ENCODE peak calls at places on chromosomes 5 and 9, in seven cellular contexts. A is activated gamma-delta T cell; K is activated CD4-positive, alpha-beta T cell treated with anti-CD3 and anti-CD28 coated beads, Interleukin-2, amount 10 ng/mL, durations not matched to agents 7 days and 5 days; L is ELR; O is IMR-90; D is fibroblast of mammary gland; Q is dorsolateral prefrontal cortex. Z is an unnamed sample.

GRCh38 chr9:38445154-38446043 is 21.1 kb upstream of the IGFBPL1 start:
- DNase-seq in D (no peak), O (no peak), L (no peak), A (no peak), Q (no peak), K (no peak), Z (no peak)

GRCh38 chr9:36976371-36977030 is 57.6 kb downstream of the PAX5 start:
- DNase-seq in A (no peak), K (no peak), Q (no peak), O (no peak), D (peak), L (peak), Z (no peak)

GRCh38 chr9:14584571-14584970 is 108.7 kb downstream of the ZDHHC21 start:
- DNase-seq in L (no peak), K (no peak), A (no peak), Q (no peak), O (no peak), D (no peak), Z (no peak)

GRCh38 chr5:141328231-141328630 is 2.1 kb upstream of the PCDHGA1 start:
- DNase-seq in L (no peak), O (no peak), K (no peak), D (no peak), A (no peak), Q (no peak), Z (no peak)

GRCh38 chr5:88732181-88732633 is 150.8 kb downstream of the MEF2C start:
- DNase-seq in L (no peak), D (peak), A (no peak), K (no peak), Q (peak), O (no peak), Z (no peak)

GRCh38 chr9:69397384-69398214 is 72.6 kb downstream of the ENTREP1 start:
- DNase-seq in O (no peak), D (peak), A (no peak), K (no peak), Q (no peak), L (no peak), Z (peak)

GRCh38 chr9:83066771-83067170 is 3.8 kb upstream of the RASEF start:
- DNase-seq in Q (no peak), L (peak), A (no peak), K (no peak), D (peak), O (peak), Z (no peak)

GRCh38 chr5:89037090-89037489 is 154.1 kb upstream of the MEF2C start:
- DNase-seq in L (peak), K (no peak), A (no peak), D (no peak), O (peak), Q (no peak), Z (no peak)

GRCh38 chr9:101791938-101792337 is 53.5 kb upstream of the GRIN3A start:
- DNase-seq in L (peak), A (no peak), D (peak), K (no peak), Q (no peak), O (no peak), Z (no peak)

GRCh38 chr9:133718533-133719315 is 19.4 kb downstream of the SARDH start:
- DNase-seq in L (no peak), D (no peak), Q (no peak), O (no peak), K (no peak), A (no peak), Z (no peak)

GRCh38 chr5:179867476-179867875 is 8.9 kb upstream of the MRNIP start:
- DNase-seq in Q (no peak), L (no peak), O (no peak), D (no peak), A (no peak), K (no peak), Z (no peak)

GRCh38 chr9:88998911-88999310 is 7.6 kb downstream of the S1PR3 start:
- DNase-seq in O (no peak), K (no peak), A (no peak), D (peak), Q (no peak), L (no peak), Z (no peak)

GRCh38 chr5:164844348-164844747 is 1338.9 kb downstream of the MAT2B start:
- DNase-seq in D (no peak), Q (no peak), L (no peak), K (no peak), A (no peak), O (no peak), Z (no peak)

GRCh38 chr9:92359380-92360007 is 33.7 kb downstream of the CENPP start:
- DNase-seq in A (no peak), D (no peak), L (no peak), O (no peak), K (no peak), Q (no peak), Z (no peak)

GRCh38 chr9:127723450-127723849 is 7.6 kb downstream of the TTC16 start:
- DNase-seq in A (no peak), L (peak), O (peak), K (no peak), Q (no peak), D (peak), Z (no peak)

GRCh38 chr5:158977642-158978041 is 122.1 kb downstream of the EBF1 start:
- DNase-seq in L (no peak), K (no peak), A (no peak), O (no peak), D (no peak), Q (no peak), Z (no peak)

GRCh38 chr9:111482656-111483418 is 1.3 kb downstream of the ECPAS start:
- DNase-seq in K (peak), Q (peak), L (peak), D (peak), O (peak), A (peak), Z (peak)

GRCh38 chr9:115237383-115238087 is 119.6 kb upstream of the TNC start:
- DNase-seq in D (peak), A (no peak), K (no peak), L (no peak), O (no peak), Q (no peak), Z (no peak)

GRCh38 chr5:174775071-174775470 is 50.7 kb downstream of the MSX2 start:
- DNase-seq in Q (no peak), O (no peak), L (no peak), D (no peak), K (no peak), A (no peak), Z (no peak)

GRCh38 chr9:133460405-133461175 is 812 bp downstream of the CACFD1 start:
- DNase-seq in Q (no peak), A (no peak), L (peak), D (no peak), O (no peak), K (peak), Z (no peak)

GRCh38 chr9:133518193-133518592 is 6.6 kb downstream of the MYMK start:
- DNase-seq in A (no peak), O (no peak), Q (no peak), L (no peak), K (no peak), D (no peak), Z (no peak)

GRCh38 chr9:82721596-82721995 is 341.3 kb downstream of the RASEF start:
- DNase-seq in O (no peak), Q (no peak), L (no peak), D (no peak), A (no peak), K (no peak), Z (no peak)

GRCh38 chr5:138635708-138636107 is 60.5 kb upstream of the HSPA9 start:
- DNase-seq in O (no peak), Q (no peak), L (no peak), D (no peak), K (no peak), A (no peak), Z (no peak)

GRCh38 chr5:56812110-56812509 is 3.2 kb upstream of the MAP3K1 start:
- DNase-seq in L (peak), A (no peak), O (peak), K (no peak), D (no peak), Q (no peak), Z (no peak)

GRCh38 chr5:97888439-97888838 is 705.4 kb upstream of the RIOK2 start:
- DNase-seq in Q (no peak), D (no peak), L (no peak), O (no peak), A (no peak), K (no peak), Z (no peak)

Z was measured in frontal cortex.